ENCODE peak calls at places on chromosomes 6 and 20, in nine cellular contexts. R is germinal center, O is substantia nigra, B is AML-193, Y is cardiac muscle cell, E is posterior vena cava, G is GDM1, A is iPS-NIHi11, T is heart left ventricle. V is an unnamed sample.

GRCh38 chr20:47764154-47764734 is 21.0 kb downstream of the SULF2 start:
- DNase-seq in R (peak), O (no peak), B (no peak), Y (no peak), E (no peak), G (no peak), A (peak), T (no peak), V (no peak)

GRCh38 chr6:56864171-56864616 is 90.7 kb upstream of the BEND6 start:
- DNase-seq in R (no peak), O (no peak), B (no peak), Y (no peak), E (no peak), G (no peak), A (no peak), T (no peak), V (no peak)

GRCh38 chr6:132401120-132401940 is at the start of gene MOXD1:
- DNase-seq in R (peak), O (no peak), B (no peak), Y (peak), E (peak), G (no peak), A (peak), T (peak), V (peak)

GRCh38 chr6:53103993-53104675 is 38.9 kb downstream of the FBXO9 start:
- DNase-seq in R (no peak), O (no peak), B (peak), Y (peak), E (no peak), G (no peak), A (no peak), T (no peak), V (no peak)

GRCh38 chr20:61956396-61957342 is 109.0 kb downstream of the TAF4 start:
- DNase-seq in R (no peak), O (no peak), B (no peak), Y (peak), E (no peak), G (no peak), A (no peak), T (no peak), V (no peak)

GRCh38 chr20:49584418-49585382 is 16.8 kb upstream of the PTGIS start:
- DNase-seq in R (no peak), O (no peak), B (no peak), Y (no peak), E (peak), G (no peak), A (no peak), T (no peak), V (no peak)

GRCh38 chr20:63055575-63056235 is 48.9 kb upstream of the BHLHE23 start:
- DNase-seq in R (no peak), O (no peak), B (no peak), Y (no peak), E (peak), G (no peak), A (no peak), T (peak), V (no peak)

GRCh38 chr6:20924911-20925543 is 390.8 kb downstream of the CDKAL1 start:
- DNase-seq in R (no peak), O (no peak), B (no peak), Y (no peak), E (no peak), G (no peak), A (no peak), T (no peak), V (no peak)

GRCh38 chr6:116365743-116366142 is 5.0 kb upstream of the DSE start:
- DNase-seq in R (no peak), O (no peak), B (no peak), Y (no peak), E (no peak), G (no peak), A (no peak), T (no peak), V (no peak)

GRCh38 chr20:2780948-2781347 is 19.5 kb downstream of the CPXM1 start:
- DNase-seq in R (no peak), O (no peak), B (no peak), Y (no peak), E (no peak), G (no peak), A (peak), T (no peak), V (no peak)

GRCh38 chr6:138555294-138555988 is 56.1 kb upstream of the NHSL1 start:
- DNase-seq in R (no peak), O (no peak), B (peak), Y (peak), E (no peak), G (no peak), A (peak), T (no peak), V (no peak)

GRCh38 chr6:156695747-156696146 is 81.4 kb upstream of the ARID1B start:
- DNase-seq in R (no peak), O (no peak), B (no peak), Y (no peak), E (no peak), G (no peak), A (no peak), T (no peak), V (no peak)

GRCh38 chr20:38724603-38725457 is 544 bp downstream of the SLC32A1 start:
- DNase-seq in R (peak), O (no peak), B (no peak), Y (no peak), E (no peak), G (no peak), A (peak), T (no peak), V (no peak)

GRCh38 chr20:39269493-39270217 is 307.5 kb downstream of the DHX35 start:
- DNase-seq in R (no peak), O (no peak), B (no peak), Y (no peak), E (no peak), G (no peak), A (no peak), T (no peak), V (no peak)

GRCh38 chr6:35926509-35927215 is 5.8 kb upstream of the SRPK1 start:
- DNase-seq in R (no peak), O (no peak), B (no peak), Y (no peak), E (no peak), G (no peak), A (no peak), T (no peak), V (no peak)

GRCh38 chr6:293185-294174 is 1.2 kb downstream of the DUSP22 start:
- DNase-seq in R (no peak), O (no peak), B (no peak), Y (peak), E (peak), G (no peak), A (no peak), T (no peak), V (no peak)

GRCh38 chr20:41989935-41990635 is 371.9 kb upstream of the CHD6 start:
- DNase-seq in R (no peak), O (no peak), B (no peak), Y (no peak), E (no peak), G (no peak), A (no peak), T (no peak), V (no peak)

GRCh38 chr6:166342293-166343156 is at the start of gene SFT2D1:
- DNase-seq in R (peak), O (peak), B (peak), Y (peak), E (peak), G (peak), A (peak), T (peak), V (peak)

GRCh38 chr6:7974932-7975763 is 64.6 kb upstream of the TXNDC5 start:
- DNase-seq in R (no peak), O (peak), B (peak), Y (no peak), E (peak), G (no peak), A (no peak), T (peak), V (no peak)

GRCh38 chr6:137728386-137729349 is 138.4 kb upstream of the TNFAIP3 start:
- DNase-seq in R (no peak), O (no peak), B (no peak), Y (no peak), E (no peak), G (no peak), A (no peak), T (no peak), V (no peak)

GRCh38 chr6:89369009-89369408 is 16.5 kb upstream of the UBE2J1 start:
- DNase-seq in R (no peak), O (no peak), B (no peak), Y (peak), E (no peak), G (no peak), A (peak), T (no peak), V (no peak)

GRCh38 chr6:128518531-128519131 is 1.8 kb downstream of the PTPRK start:
- DNase-seq in R (no peak), O (no peak), B (no peak), Y (no peak), E (no peak), G (no peak), A (no peak), T (peak), V (no peak)

GRCh38 chr6:166515072-166515810 is 71.2 kb downstream of the RAMACL start:
- DNase-seq in R (no peak), O (no peak), B (no peak), Y (no peak), E (no peak), G (no peak), A (peak), T (no peak), V (no peak)